ENCODE peak calls at places on chromosome 20, in nine cellular contexts. X, D, R, W, T, Y, Z, L and G are unnamed samples.

GRCh38 chr20:17691758-17692157 is 8.0 kb upstream of the BANF2 start:
- DNase-seq in X (no peak), D (no peak), R (no peak), W (no peak), T (no peak), Y (no peak), Z (no peak), L (no peak), G (no peak)

GRCh38 chr20:64216036-64216435 is 39.5 kb upstream of the PCMTD2 start:
- DNase-seq in X (no peak), D (no peak), R (peak), W (no peak), T (no peak), Y (no peak), Z (no peak), L (no peak), G (no peak)

GRCh38 chr20:22506827-22507226 is 77.5 kb downstream of the FOXA2 start:
- DNase-seq in X (no peak), D (no peak), R (no peak), W (no peak), T (no peak), Y (no peak), Z (no peak), L (no peak), G (no peak)

GRCh38 chr20:51482836-51483235 is 59.7 kb downstream of the NFATC2 start:
- DNase-seq in X (no peak), D (no peak), R (no peak), W (no peak), T (no peak), Y (no peak), Z (no peak), L (no peak), G (no peak)

GRCh38 chr20:54132612-54133433 is 41.0 kb downstream of the CYP24A1 start:
- DNase-seq in X (no peak), D (no peak), R (peak), W (peak), T (peak), Y (no peak), Z (no peak), L (no peak), G (peak)

GRCh38 chr20:36532388-36532787 is 8.9 kb upstream of the MYL9 start:
- DNase-seq in X (no peak), D (peak), R (no peak), W (no peak), T (no peak), Y (no peak), Z (no peak), L (no peak), G (no peak)

GRCh38 chr20:25230177-25230831 is 17.6 kb upstream of the PYGB start:
- DNase-seq in X (no peak), D (no peak), R (no peak), W (no peak), T (no peak), Y (peak), Z (no peak), L (no peak), G (no peak)

GRCh38 chr20:3729811-3730550 is 2.5 kb upstream of the HSPA12B start:
- DNase-seq in X (no peak), D (no peak), R (no peak), W (no peak), T (no peak), Y (no peak), Z (no peak), L (no peak), G (no peak)

GRCh38 chr20:57426156-57426769 is 35.1 kb downstream of the RBM38 start:
- DNase-seq in X (no peak), D (no peak), R (no peak), W (no peak), T (no peak), Y (no peak), Z (no peak), L (no peak), G (no peak)

GRCh38 chr20:58852559-58853271 is at the start of gene GNAS:
- DNase-seq in X (peak), D (peak), R (peak), W (peak), T (peak), Y (peak), Z (peak), L (peak), G (no peak)

GRCh38 chr20:24477831-24478547 is 8.6 kb downstream of the SYNDIG1 start:
- DNase-seq in X (no peak), D (no peak), R (no peak), W (no peak), T (no peak), Y (no peak), Z (no peak), L (no peak), G (no peak)

GRCh38 chr20:5397418-5397817 is 80.7 kb upstream of the PROKR2 start:
- DNase-seq in X (no peak), D (no peak), R (no peak), W (no peak), T (peak), Y (no peak), Z (no peak), L (no peak), G (no peak)

GRCh38 chr20:58342104-58342945 is 32.8 kb downstream of the RAB22A start:
- DNase-seq in X (no peak), D (no peak), R (peak), W (no peak), T (peak), Y (no peak), Z (no peak), L (no peak), G (no peak)

GRCh38 chr20:58313366-58313765 is 3.9 kb downstream of the RAB22A start:
- DNase-seq in X (no peak), D (no peak), R (no peak), W (no peak), T (peak), Y (no peak), Z (no peak), L (no peak), G (no peak)

GRCh38 chr20:22333885-22334545 is 250.4 kb downstream of the FOXA2 start:
- DNase-seq in X (peak), D (no peak), R (peak), W (peak), T (peak), Y (peak), Z (peak), L (no peak), G (peak)

GRCh38 chr20:37741055-37741454 is 47.2 kb downstream of the CTNNBL1 start:
- DNase-seq in X (no peak), D (no peak), R (no peak), W (no peak), T (peak), Y (no peak), Z (no peak), L (no peak), G (no peak)

GRCh38 chr20:51258582-51259175 is 235.8 kb upstream of the KCNG1 start:
- DNase-seq in X (no peak), D (no peak), R (peak), W (peak), T (peak), Y (no peak), Z (no peak), L (no peak), G (no peak)

GRCh38 chr20:25044660-25045342 is 13.1 kb downstream of the ACSS1 start:
- DNase-seq in X (peak), D (peak), R (no peak), W (no peak), T (no peak), Y (no peak), Z (no peak), L (no peak), G (no peak)

GRCh38 chr20:2122921-2123320 is 21.3 kb downstream of the STK35 start:
- DNase-seq in X (no peak), D (peak), R (peak), W (no peak), T (no peak), Y (no peak), Z (no peak), L (no peak), G (no peak)

GRCh38 chr20:19026121-19026878 is 186.1 kb upstream of the SLC24A3 start:
- DNase-seq in X (no peak), D (peak), R (no peak), W (no peak), T (no peak), Y (peak), Z (no peak), L (peak), G (no peak)

GRCh38 chr20:43513298-43514061 is 6.0 kb downstream of the L3MBTL1 start:
- DNase-seq in X (no peak), D (peak), R (no peak), W (no peak), T (peak), Y (no peak), Z (no peak), L (no peak), G (no peak)
- TF ChIP-seq CTCF in X (no peak), D (no peak), R (no peak), W (no peak), T (no peak), Y (no peak), Z (no peak), L (no peak), G (no peak)

DNA sequence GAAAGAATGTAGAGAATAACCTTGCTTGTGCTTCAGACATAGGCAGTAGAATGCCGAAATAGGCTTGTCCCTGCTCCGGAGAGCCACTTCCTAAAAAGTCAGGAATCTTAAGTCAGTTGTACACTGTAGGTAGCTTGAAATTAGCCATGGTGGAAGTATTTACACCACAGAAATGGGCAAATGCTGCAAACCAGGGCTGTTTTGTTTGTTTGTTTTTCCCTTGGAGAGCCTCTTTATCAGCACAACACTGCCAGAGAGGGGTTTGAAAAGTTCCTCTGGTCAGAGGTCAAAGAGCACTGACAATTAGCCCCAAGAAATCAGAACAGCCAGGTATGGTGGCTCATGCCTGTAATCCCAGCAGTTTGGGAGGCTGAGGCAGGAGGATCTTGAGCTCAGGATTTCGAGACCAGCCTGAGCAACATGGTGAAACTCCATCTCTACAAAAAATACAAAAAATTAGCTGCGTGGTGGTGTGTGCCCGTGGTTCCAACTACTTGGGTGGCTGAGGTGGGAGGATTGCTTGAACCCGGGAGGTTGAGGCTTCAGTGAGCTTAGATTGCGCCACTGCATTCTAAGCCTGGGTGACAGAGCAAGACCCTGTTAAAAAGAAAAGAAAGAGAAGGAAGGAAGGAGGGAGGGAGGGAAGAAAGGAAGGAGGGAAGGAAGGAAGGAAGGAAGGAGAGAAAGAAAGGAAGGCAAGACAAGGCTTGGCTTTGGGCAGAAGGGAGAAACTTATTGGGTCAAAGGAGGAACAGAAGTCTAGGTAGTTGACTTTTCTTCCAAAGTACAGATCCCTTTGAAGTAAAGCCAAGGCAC is 61.0 kb upstream of the ZMYND8 start:
- DNase-seq in X (no peak), D (no peak), R (no peak), W (no peak), T (no peak), Y (no peak), Z (no peak), L (no peak), G (no peak)
- H3K4me3 ChIP-seq in X (no peak), D (no peak), R (no peak), W (no peak), T (no peak), Y (no peak), Z (no peak), L (no peak), G (no peak)

GRCh38 chr20:39213476-39214145 is 251.5 kb downstream of the DHX35 start:
- DNase-seq in X (no peak), D (no peak), R (no peak), W (no peak), T (no peak), Y (no peak), Z (no peak), L (no peak), G (no peak)

GRCh38 chr20:39216195-39216594 is 254.1 kb downstream of the DHX35 start:
- DNase-seq in X (no peak), D (no peak), R (no peak), W (no peak), T (no peak), Y (no peak), Z (no peak), L (no peak), G (no peak)

GRCh38 chr20:39210331-39211074 is 248.4 kb downstream of the DHX35 start:
- DNase-seq in X (no peak), D (no peak), R (no peak), W (peak), T (no peak), Y (no peak), Z (no peak), L (no peak), G (no peak)

DNA sequence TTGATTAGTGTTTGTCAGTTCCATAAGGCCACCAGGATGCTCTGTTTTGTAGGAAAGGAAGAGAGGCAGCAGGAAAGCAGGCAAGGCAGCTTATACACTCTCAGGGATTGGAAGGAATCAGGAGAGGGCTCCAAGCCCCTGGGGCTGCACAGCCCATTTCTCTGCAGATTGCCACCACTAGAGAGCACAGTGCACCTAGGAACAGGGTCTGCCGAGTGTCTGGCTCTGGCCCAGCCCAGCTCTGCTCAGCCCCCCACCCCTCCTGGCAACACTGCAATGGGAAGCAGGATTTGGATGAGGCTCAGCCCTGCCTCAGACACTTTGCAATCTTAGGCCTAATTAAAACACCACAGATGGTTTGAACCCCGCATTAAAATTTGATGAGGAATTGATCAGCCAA is 252.6 kb downstream of the DHX35 start:
- DNase-seq in X (no peak), D (no peak), R (no peak), W (peak), T (no peak), Y (no peak), Z (no peak), L (no peak), G (no peak)
- TF ChIP-seq CTCF in X (no peak), D (no peak), R (no peak), W (peak), T (no peak), Y (no peak), Z (no peak), L (no peak), G (no peak)

DNA sequence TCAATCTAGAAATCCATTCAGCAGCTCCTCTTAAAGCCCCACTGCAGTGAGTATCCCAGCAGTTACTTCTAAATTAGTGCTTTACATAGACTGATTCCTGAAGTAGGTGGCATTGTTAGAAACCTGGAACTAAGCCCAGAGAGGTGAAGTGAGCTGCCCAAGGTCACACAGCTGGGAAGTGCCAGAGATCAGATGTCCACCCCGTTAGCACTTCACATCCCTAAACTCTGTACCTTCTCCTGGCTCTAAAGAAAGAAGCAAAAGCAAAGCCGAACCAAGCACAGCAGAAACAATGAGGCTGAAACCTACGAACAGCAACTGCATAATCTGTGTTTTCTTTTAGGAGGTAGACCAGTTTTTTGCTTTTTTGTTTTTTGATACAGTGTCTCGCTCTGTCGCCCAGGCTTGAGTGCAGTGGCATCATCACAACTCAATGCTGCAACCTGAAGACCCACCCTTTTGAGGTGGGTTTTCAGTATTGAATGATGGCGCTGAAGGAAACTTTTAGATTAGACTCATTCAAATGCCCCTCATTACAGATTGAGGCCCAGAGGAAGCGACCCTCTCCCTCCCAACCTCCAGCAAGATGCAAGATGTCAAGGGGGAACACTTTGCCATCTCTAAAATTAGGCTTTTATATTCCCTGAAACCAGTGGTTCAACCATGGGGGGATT is 3.2 kb upstream of the ZMYND8 start:
- DNase-seq in X (no peak), D (no peak), R (no peak), W (no peak), T (no peak), Y (no peak), Z (no peak), L (no peak), G (no peak)
- H3K4me3 ChIP-seq in X (no peak), D (no peak), R (no peak), W (peak), T (no peak), Y (peak), Z (no peak), L (no peak), G (no peak)

GRCh38 chr20:61480158-61480825 is 228.2 kb downstream of the CDH4 start:
- DNase-seq in X (no peak), D (no peak), R (no peak), W (no peak), T (no peak), Y (no peak), Z (no peak), L (no peak), G (no peak)
- TF ChIP-seq CTCF in X (no peak), D (no peak), R (no peak), W (peak), T (no peak), Y (no peak), Z (no peak), L (no peak), G (peak)

DNA sequence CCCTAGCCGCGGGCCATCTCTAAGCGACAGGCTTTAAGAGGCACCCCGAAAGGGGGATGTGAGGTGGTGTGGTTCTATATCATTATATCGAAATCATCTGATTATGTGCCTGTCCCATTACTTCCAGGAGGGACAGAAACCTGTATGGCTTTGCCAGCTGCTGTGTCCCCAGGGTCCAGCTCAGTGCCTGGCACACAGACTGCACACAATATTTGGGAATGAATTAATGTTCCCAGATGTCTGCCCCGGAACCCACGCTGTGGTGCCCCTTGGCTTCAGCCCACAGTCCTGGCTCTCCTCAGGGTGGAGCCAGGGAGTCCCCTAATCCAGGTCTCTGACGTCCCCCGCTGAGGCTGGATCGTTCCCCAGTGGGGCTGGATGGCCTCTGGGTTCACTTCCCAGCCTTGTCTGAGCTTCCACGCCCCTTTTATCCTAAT is 8.9 kb upstream of the AHCY start:
- DNase-seq in X (no peak), D (peak), R (no peak), W (peak), T (no peak), Y (no peak), Z (no peak), L (no peak), G (no peak)
- H3K4me3 ChIP-seq in X (no peak), D (no peak), R (no peak), W (peak), T (no peak), Y (no peak), Z (no peak), L (no peak), G (peak)

GRCh38 chr20:8082025-8082424 is 50.0 kb upstream of the PLCB1 start:
- DNase-seq in X (no peak), D (no peak), R (peak), W (peak), T (peak), Y (no peak), Z (no peak), L (no peak), G (no peak)
- TF ChIP-seq CTCF in X (no peak), D (no peak), R (peak), W (peak), T (peak), Y (peak), Z (no peak), L (peak), G (peak)

DNA sequence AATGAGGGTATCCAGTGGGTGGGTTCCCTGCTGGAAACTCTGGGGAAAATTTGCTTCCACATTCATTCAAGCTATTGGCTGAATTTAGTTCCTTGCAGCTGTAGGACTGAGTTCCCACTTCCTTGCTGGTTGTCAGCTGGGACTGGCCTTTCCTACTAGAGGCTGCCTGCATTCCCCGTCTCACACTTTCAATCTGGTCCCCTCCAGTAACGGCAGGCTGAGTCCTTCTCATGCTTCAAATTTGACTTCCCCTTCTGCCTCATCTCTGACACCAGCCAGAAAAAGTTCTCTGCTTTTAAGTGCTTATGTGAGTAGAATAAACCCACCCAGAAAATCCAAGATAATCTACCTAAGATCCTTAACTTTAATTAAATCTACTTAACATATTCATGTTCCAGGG is 4.4 kb downstream of the CSNK2A1 start:
- DNase-seq in X (no peak), D (no peak), R (no peak), W (no peak), T (no peak), Y (no peak), Z (no peak), L (no peak), G (no peak)
- H3K4me3 ChIP-seq in X (no peak), D (no peak), R (peak), W (no peak), T (no peak), Y (no peak), Z (no peak), L (no peak), G (no peak)

GRCh38 chr20:47195573-47195972 is 160.9 kb downstream of the ZMYND8 start:
- DNase-seq in X (no peak), D (no peak), R (no peak), W (no peak), T (no peak), Y (no peak), Z (no peak), L (no peak), G (no peak)

GRCh38 chr20:47198996-47199552 is 157.4 kb downstream of the ZMYND8 start:
- DNase-seq in X (no peak), D (no peak), R (no peak), W (no peak), T (no peak), Y (no peak), Z (no peak), L (no peak), G (no peak)

GRCh38 chr20:47196091-47197081 is 160.1 kb downstream of the ZMYND8 start:
- DNase-seq in X (peak), D (peak), R (peak), W (peak), T (peak), Y (peak), Z (peak), L (peak), G (no peak)

GRCh38 chr20:47201074-47201730 is 155.3 kb downstream of the ZMYND8 start:
- DNase-seq in X (no peak), D (no peak), R (no peak), W (no peak), T (no peak), Y (no peak), Z (no peak), L (no peak), G (no peak)

GRCh38 chr20:47198254-47198671 is 158.2 kb downstream of the ZMYND8 start:
- DNase-seq in X (no peak), D (no peak), R (no peak), W (no peak), T (peak), Y (peak), Z (no peak), L (no peak), G (no peak)
- TF ChIP-seq CTCF in X (no peak), D (no peak), R (no peak), W (no peak), T (no peak), Y (no peak), Z (no peak), L (no peak), G (no peak)

GRCh38 chr20:46505501-46505900 is 7.9 kb downstream of the ZNF334 start:
- DNase-seq in X (no peak), D (no peak), R (no peak), W (no peak), T (no peak), Y (no peak), Z (no peak), L (no peak), G (no peak)

GRCh38 chr20:46501337-46501942 is 11.9 kb downstream of the ZNF334 start:
- DNase-seq in X (no peak), D (no peak), R (no peak), W (no peak), T (no peak), Y (no peak), Z (no peak), L (no peak), G (no peak)

GRCh38 chr20:46507760-46508407 is 5.5 kb downstream of the ZNF334 start:
- DNase-seq in X (no peak), D (no peak), R (no peak), W (no peak), T (no peak), Y (no peak), Z (no peak), L (no peak), G (no peak)

GRCh38 chr20:46501961-46502360 is 11.4 kb downstream of the ZNF334 start:
- DNase-seq in X (no peak), D (no peak), R (no peak), W (no peak), T (no peak), Y (no peak), Z (no peak), L (no peak), G (no peak)
- H3K4me3 ChIP-seq in X (no peak), D (no peak), R (no peak), W (no peak), T (no peak), Y (no peak), Z (no peak), L (no peak), G (no peak)